ENCODE peak calls at places on chromosomes 12 and 14, in four cellular contexts. F, P, I and X are unnamed samples.

GRCh38 chr12:25017336-25017735 is 68.4 kb upstream of the BCAT1 start:
- ATAC-seq in F (no peak), P (no peak), I (no peak), X (no peak)

GRCh38 chr12:92400006-92400405 is 254.4 kb upstream of the BTG1 start:
- ATAC-seq in F (peak; percentile 10), P (no peak), I (no peak), X (no peak)

GRCh38 chr14:55416866-55417265 is 5.2 kb upstream of the ATG14 start:
- ATAC-seq in F (peak; percentile 75), P (no peak), I (no peak), X (no peak)

GRCh38 chr12:7092986-7093460 is 778 bp upstream of the C1R start:
- ATAC-seq in F (peak; percentile 3), P (no peak), I (no peak), X (no peak)

GRCh38 chr12:108307006-108307405 is 32.1 kb downstream of the CMKLR1 start:
- ATAC-seq in F (peak; percentile 21), P (no peak), I (no peak), X (no peak)

GRCh38 chr12:7162691-7163114 is 26.8 kb upstream of the PEX5 start:
- ATAC-seq in F (peak; percentile 86), P (peak; percentile 69), I (peak; percentile 30), X (peak; percentile 39)

GRCh38 chr12:46131729-46132128 is 137.1 kb downstream of the SLC38A1 start:
- ATAC-seq in F (peak; percentile 47), P (no peak), I (no peak), X (no peak)

GRCh38 chr14:64761441-64762043 is 57.3 kb downstream of the PLEKHG3 start:
- ATAC-seq in F (peak; percentile 1), P (no peak), I (no peak), X (no peak)

GRCh38 chr12:12902036-12902435 is 10.7 kb downstream of the GPRC5A start:
- ATAC-seq in F (no peak), P (no peak), I (peak; percentile 55), X (peak; percentile 35)

GRCh38 chr14:94348836-94349235 is 25.7 kb upstream of the SERPINA6 start:
- ATAC-seq in F (no peak), P (no peak), I (no peak), X (no peak)

GRCh38 chr14:60505448-60505847 is 3.5 kb upstream of the SIX6 start:
- ATAC-seq in F (no peak), P (no peak), I (no peak), X (no peak)

GRCh38 chr12:92070864-92071445 is 74.7 kb downstream of the BTG1 start:
- ATAC-seq in F (peak; percentile 89), P (no peak), I (peak; percentile 79), X (peak; percentile 77)

DNA sequence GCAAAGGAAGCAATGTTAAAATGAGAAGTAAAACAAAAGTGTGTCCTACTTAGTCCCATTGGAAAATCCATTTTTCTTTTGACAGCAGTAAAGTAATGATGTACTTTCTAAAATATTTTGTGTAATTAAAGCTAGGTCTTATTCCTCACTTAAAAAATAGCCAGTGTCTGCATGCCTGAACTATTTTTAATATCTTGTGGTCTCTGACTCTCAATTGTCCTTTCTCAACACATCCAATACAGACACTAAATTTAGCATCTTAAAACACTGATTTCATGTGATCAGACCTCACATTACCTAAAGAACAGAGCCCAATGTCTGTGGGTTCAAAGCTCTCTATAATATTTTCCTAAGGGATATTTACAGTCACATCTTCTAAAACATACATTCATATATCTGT is 108.0 kb downstream of the DERA start:
- ATAC-seq in F (no peak), P (no peak), I (no peak), X (no peak)
- H3K4me3 ChIP-seq in F (no peak overlapping the region), P (no peak overlapping the region), I (no peak overlapping the region), X (no peak overlapping the region)

GRCh38 chr14:105805701-105806100 is 279.3 kb downstream of the TMEM121 start:
- ATAC-seq in F (no peak), P (no peak), I (no peak), X (no peak)
- H3K9me3 ChIP-seq in F (no peaks in the 10 kb centered on the region), P (peaks cover 4% of the 10 kb centered on the region), I (peaks cover 4% of the 10 kb centered on the region), X (peaks cover 61% of the 10 kb centered on the region)

GRCh38 chr12:60138526-60138925 is 542.7 kb downstream of the SLC16A7 start:
- ATAC-seq in F (no peak), P (no peak), I (no peak), X (no peak)

GRCh38 chr12:60148109-60148508 is 552.3 kb downstream of the SLC16A7 start:
- ATAC-seq in F (no peak), P (no peak), I (peak; percentile 58), X (no peak)

GRCh38 chr12:60148831-60149230 is 553.0 kb downstream of the SLC16A7 start:
- ATAC-seq in F (no peak), P (no peak), I (no peak), X (no peak)

DNA sequence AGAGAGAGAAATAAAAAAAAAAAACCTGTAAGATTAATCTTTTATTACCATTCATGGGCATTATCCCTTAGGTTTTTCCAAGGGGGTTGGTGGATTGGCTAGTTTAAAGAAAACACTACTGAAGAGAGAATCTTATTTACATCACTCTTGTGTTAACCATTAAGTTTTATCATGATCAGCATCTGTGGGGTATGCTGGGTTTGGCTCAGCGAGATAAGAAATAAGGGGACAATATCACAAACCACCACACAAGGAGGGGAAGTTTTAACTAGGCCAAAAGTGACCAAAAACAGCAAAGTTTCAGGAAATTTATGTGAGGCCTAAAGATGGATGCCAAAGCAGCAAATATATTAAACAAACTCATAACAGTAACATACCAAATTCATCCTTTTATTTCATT is 548.6 kb downstream of the SLC16A7 start:
- ATAC-seq in F (no peak), P (no peak), I (no peak), X (no peak)
- H3K4me3 ChIP-seq in F (no peak overlapping the region), P (no peak overlapping the region), I (no peak overlapping the region), X (no peak overlapping the region)

DNA sequence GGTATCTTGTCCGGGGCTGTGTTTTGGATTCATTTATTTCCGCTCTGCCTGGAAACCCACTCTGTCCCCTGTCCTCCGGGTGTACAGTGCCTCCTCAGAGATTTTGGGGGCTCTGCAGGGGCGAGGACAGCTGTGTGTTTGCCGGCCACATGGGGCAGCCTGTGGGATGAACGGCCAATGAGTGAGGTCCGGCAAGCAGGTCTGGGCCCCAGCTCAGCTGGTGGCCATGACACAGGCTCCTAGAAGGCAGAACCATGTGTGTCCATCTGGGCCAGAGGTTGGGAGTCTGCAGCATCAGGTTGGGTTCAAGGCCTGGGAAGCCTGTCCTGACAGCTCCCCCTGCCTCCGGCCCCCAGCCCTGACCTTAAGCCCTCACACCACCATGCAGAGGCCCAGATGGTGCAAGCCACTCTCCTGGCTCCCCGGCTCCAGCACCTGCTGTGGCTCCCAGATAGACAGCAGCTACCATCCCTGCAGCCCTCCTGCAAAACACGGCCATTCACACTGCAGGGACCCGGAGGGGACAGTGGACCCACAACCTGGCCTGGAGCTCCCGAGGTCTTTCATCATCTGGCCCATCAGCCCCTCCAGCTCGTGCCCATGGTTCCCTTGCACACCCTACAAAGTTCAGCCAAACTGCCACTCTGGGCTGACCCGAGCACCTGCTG is 220.1 kb upstream of the C14orf180 start:
- ATAC-seq in F (no peak), P (no peak), I (no peak), X (no peak)
- H3K9me3 ChIP-seq in F (no peaks in the 10 kb centered on the region), P (no peaks in the 10 kb centered on the region), I (no peaks in the 10 kb centered on the region), X (no peaks in the 10 kb centered on the region)